ENCODE peak calls at places on chromosomes 1 and 21, in six cellular contexts. H is spleen, Y is IMR-90, P is thyroid gland, C is psoas muscle, S is upper lobe of right lung. D is an unnamed sample.

GRCh38 chr1:1920608-1921458 is 1.8 kb upstream of the TMEM52 start:
- DNase-seq in H (peak; percentile 86), Y (no peak), P (no peak), C (peak; percentile 63), S (peak; percentile 72), D (no peak)

GRCh38 chr1:5915587-5916571 is 76.3 kb downstream of the NPHP4 start:
- DNase-seq in H (no peak), Y (peak; percentile 65), P (peak; percentile 44), C (no peak), S (no peak), D (no peak)

GRCh38 chr1:185539277-185539943 is 194.8 kb upstream of the HMCN1 start:
- DNase-seq in H (no peak), Y (no peak), P (no peak), C (no peak), S (no peak), D (no peak)

GRCh38 chr1:201686709-201687455 is 142.1 kb upstream of the IPO9 start:
- DNase-seq in H (no peak), Y (no peak), P (no peak), C (no peak), S (no peak), D (no peak)

GRCh38 chr1:182633657-182634281 is 29.6 kb upstream of the RGS16 start:
- DNase-seq in H (no peak), Y (no peak), P (no peak), C (no peak), S (no peak), D (no peak)

GRCh38 chr1:42978317-42979036 is 19.8 kb upstream of the SLC2A1 start:
- DNase-seq in H (no peak), Y (peak; percentile 71), P (no peak), C (no peak), S (no peak), D (no peak)

GRCh38 chr1:17075470-17076255 is 21.8 kb upstream of the SDHB start:
- DNase-seq in H (peak; percentile 71), Y (no peak), P (no peak), C (no peak), S (no peak), D (no peak)

GRCh38 chr21:31866077-31866511 is 6.7 kb upstream of the HUNK start:
- DNase-seq in H (peak; percentile 88), Y (peak; percentile 62), P (peak; percentile 95), C (peak; percentile 91), S (peak; percentile 95), D (peak; percentile 55)

GRCh38 chr1:145690587-145691558 is 16.3 kb downstream of the PDZK1 start:
- DNase-seq in H (no peak), Y (peak; percentile 82), P (no peak), C (no peak), S (no peak), D (no peak)

GRCh38 chr1:150976879-150977694 is 2.5 kb upstream of the CERS2 start:
- DNase-seq in H (peak; percentile 97), Y (no peak), P (peak; percentile 80), C (peak; percentile 94), S (peak; percentile 94), D (peak; percentile 77)

GRCh38 chr1:8815582-8816285 is 1.7 kb downstream of the RERE start:
- DNase-seq in H (no peak), Y (no peak), P (no peak), C (no peak), S (no peak), D (no peak)

GRCh38 chr1:57279909-57280666 is 143.8 kb downstream of the DAB1 start:
- DNase-seq in H (no peak), Y (peak; percentile 2), P (no peak), C (no peak), S (no peak), D (no peak)

GRCh38 chr1:92876351-92876750 is 44.5 kb downstream of the RPL5 start:
- DNase-seq in H (no peak), Y (no peak), P (no peak), C (no peak), S (no peak), D (no peak)

GRCh38 chr21:15379776-15380175 is 315.0 kb upstream of the NRIP1 start:
- DNase-seq in H (no peak), Y (no peak), P (no peak), C (no peak), S (no peak), D (no peak)

GRCh38 chr1:3222042-3222692 is 153.2 kb downstream of the PRDM16 start:
- DNase-seq in H (no peak), Y (no peak), P (peak; percentile 74), C (no peak), S (peak; percentile 81), D (no peak)

GRCh38 chr21:38675450-38675849 is 130.3 kb upstream of the ETS2 start:
- DNase-seq in H (no peak), Y (no peak), P (no peak), C (no peak), S (no peak), D (no peak)

GRCh38 chr1:226649780-226650179 is 89.3 kb downstream of the ITPKB start:
- DNase-seq in H (peak; percentile 71), Y (peak; percentile 43), P (no peak), C (peak; percentile 44), S (no peak), D (no peak)

GRCh38 chr21:36211660-36212512 is 55.3 kb downstream of the DOP1B start:
- DNase-seq in H (peak; percentile 21), Y (peak; percentile 93), P (no peak), C (no peak), S (no peak), D (no peak)

GRCh38 chr1:205304695-205305070 is 16.9 kb downstream of the NUAK2 start:
- DNase-seq in H (no peak), Y (no peak), P (no peak), C (no peak), S (no peak), D (no peak)

GRCh38 chr1:85656256-85656655 is 52.0 kb downstream of the ZNHIT6 start:
- DNase-seq in H (no peak), Y (peak; percentile 75), P (no peak), C (no peak), S (no peak), D (no peak)

GRCh38 chr21:36887983-36888382 is 78.5 kb downstream of the HLCS start:
- DNase-seq in H (no peak), Y (no peak), P (no peak), C (no peak), S (no peak), D (no peak)

GRCh38 chr1:30749691-30750583 is 7.6 kb downstream of the LAPTM5 start:
- DNase-seq in H (peak; percentile 92), Y (no peak), P (no peak), C (no peak), S (no peak), D (no peak)

DNA sequence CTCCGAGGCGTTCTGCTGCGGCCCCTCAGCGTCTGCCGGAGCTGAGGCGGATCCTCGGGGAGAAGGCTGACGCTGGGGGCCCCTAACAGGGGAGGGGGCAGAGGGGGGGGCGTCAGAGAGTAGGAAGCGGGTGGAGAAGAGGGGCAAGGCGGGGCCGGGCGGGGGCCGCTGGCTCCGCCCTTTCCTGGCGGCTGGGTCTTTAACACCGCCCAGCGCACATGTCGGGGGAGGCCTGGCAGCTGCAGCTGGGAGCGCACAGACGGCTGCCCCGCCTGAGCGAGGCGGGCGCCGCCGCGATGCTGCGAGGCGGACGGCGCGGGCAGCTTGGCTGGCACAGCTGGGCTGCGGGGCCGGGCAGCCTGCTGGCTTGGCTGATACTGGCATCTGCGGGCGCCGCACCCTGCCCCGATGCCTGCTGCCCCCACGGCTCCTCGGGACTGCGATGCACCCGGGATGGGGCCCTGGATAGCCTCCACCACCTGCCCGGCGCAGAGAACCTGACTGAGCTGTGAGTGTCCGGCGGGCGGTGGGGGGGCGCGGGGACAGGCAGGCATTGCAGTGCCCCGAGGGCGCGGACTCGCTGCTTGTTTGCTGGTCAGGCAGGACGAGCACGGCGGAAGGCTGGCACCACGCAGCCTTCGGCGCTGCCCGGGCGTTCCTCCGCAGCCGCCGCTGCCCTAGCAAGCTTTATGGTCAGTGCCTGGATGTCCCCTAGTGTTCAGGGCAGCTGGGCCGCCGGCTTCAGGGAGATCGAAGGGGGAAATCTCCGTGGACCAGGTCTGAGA is at the start of gene NTRK1:
- DNase-seq in H (no peak), Y (no peak), P (peak; percentile 26), C (no peak), S (no peak), D (no peak)
- H3K4me3 ChIP-seq in H (peak within 1 kb of the TSS; percentile 35), Y (peak within 1 kb of the TSS; percentile 13), P (no peak within 1 kb of the TSS), C (peak within 1 kb of the TSS; percentile 59), S (peak within 1 kb of the TSS; percentile 30), D (peak within 1 kb of the TSS; percentile 64)

GRCh38 chr1:219176168-219176567 is 2.5 kb downstream of the LYPLAL1 start:
- DNase-seq in H (no peak), Y (no peak), P (no peak), C (no peak), S (no peak), D (no peak)
- H3K4me1 ChIP-seq in H (peaks cover 22% of the 10 kb centered on the region), Y (peaks cover 6% of the 10 kb centered on the region), P (peaks cover 27% of the 10 kb centered on the region), C (peaks cover 36% of the 10 kb centered on the region), S (peaks cover 44% of the 10 kb centered on the region), D (peaks cover 44% of the 10 kb centered on the region)

GRCh38 chr1:24927473-24927872 is 2.6 kb downstream of the RUNX3 start:
- DNase-seq in H (no peak), Y (no peak), P (no peak), C (peak; percentile 42), S (no peak), D (no peak)

GRCh38 chr1:24925082-24925779 is 4.8 kb downstream of the RUNX3 start:
- DNase-seq in H (no peak), Y (no peak), P (no peak), C (no peak), S (no peak), D (no peak)

GRCh38 chr1:24927886-24928630 is 2.0 kb downstream of the RUNX3 start:
- DNase-seq in H (no peak), Y (no peak), P (no peak), C (peak; percentile 0), S (no peak), D (no peak)

GRCh38 chr1:24925963-24926362 is 4.1 kb downstream of the RUNX3 start:
- DNase-seq in H (no peak), Y (no peak), P (no peak), C (no peak), S (no peak), D (no peak)

GRCh38 chr1:24926596-24927249 is 3.4 kb downstream of the RUNX3 start:
- DNase-seq in H (no peak), Y (no peak), P (no peak), C (peak; percentile 40), S (no peak), D (no peak)
- TF ChIP-seq CTCF in H (no peak), Y (no peak), P (no peak), C (no peak), S (no peak), D (no peak)

DNA sequence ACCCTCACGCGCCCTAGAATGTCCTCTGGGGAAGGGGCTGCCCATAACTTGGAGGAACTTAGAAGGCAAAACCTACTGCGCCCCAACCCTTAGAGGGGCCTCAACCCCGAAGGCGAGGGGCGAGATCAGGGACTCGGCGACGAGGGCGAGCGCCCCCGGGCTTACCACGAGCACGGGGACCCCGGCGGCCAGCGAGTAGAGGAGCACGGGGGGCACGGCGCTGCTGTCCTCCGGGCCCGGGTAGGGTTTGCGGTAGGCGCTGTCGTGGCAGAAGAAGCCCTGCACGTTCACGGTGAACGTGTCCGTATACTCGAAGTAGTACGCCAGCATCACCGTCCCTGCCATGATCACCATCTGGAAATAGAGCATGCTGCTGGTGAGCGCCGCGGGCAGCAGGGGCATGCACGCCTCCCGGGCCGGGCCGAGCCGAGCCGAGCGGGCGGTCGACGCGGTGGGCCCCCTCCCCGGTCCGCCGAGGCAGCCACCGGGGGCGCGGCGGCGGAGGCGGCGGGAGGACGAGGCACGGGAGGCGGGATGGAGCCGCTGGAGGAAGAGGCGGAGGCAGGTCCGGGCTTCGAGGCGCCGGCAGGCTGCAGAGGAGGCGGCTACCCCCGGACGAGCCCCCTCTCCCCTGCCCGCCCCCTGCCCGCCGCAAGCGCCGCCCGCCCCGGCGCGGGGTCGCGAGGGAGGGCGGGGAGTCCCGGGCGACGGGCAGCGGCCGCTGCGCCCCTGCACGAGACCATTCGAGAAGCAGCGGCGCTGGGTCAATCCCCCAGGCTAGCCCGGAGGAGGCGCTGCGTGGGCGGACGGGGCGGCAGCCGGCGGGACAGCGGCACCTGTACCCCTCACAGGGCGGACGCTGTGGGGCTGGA is at the start of gene PLPPR5:
- DNase-seq in H (peak; percentile 75), Y (peak; percentile 19), P (no peak), C (peak; percentile 46), S (peak; percentile 59), D (no peak)
- H3K4me3 ChIP-seq in H (peak within 1 kb of the TSS; percentile 37), Y (peak within 1 kb of the TSS; percentile 24), P (no peak within 1 kb of the TSS), C (peak within 1 kb of the TSS; percentile 52), S (peak within 1 kb of the TSS; percentile 21), D (peak within 1 kb of the TSS; percentile 58)